ENCODE peak calls at places on chromosomes 3 and 15, in five cellular contexts. B is A549, M is K562, T is HepG2, L is GM12878. S is an unnamed sample.

GRCh38 chr3:127286571-127287140 is 1.2 kb downstream of the PRR20G start:
- DNase-seq in B (no peak), T (no peak), M (no peak), L (no peak), S (no peak)

GRCh38 chr3:72549819-72550581 is 298.2 kb downstream of the SHQ1 start:
- DNase-seq in L (no peak), T (no peak), M (no peak), B (no peak), S (no peak)

GRCh38 chr3:179840985-179841384 is 188.1 kb downstream of the USP13 start:
- DNase-seq in B (peak), M (no peak), L (no peak), T (no peak), S (no peak)

GRCh38 chr3:39724233-39724846 is 85.1 kb upstream of the MYRIP start:
- DNase-seq in M (peak), T (no peak), L (no peak), B (no peak), S (peak)

GRCh38 chr15:71093089-71094024 is 21.9 kb upstream of the THSD4 start:
- DNase-seq in T (no peak), B (peak), M (no peak), L (no peak), S (no peak)

GRCh38 chr15:85980946-85981345 is 98.7 kb upstream of the AGBL1 start:
- DNase-seq in B (no peak), M (no peak), L (no peak), T (no peak), S (no peak)

GRCh38 chr3:133783762-133784161 is 21.9 kb upstream of the SRPRB start:
- DNase-seq in T (no peak), M (peak), L (no peak), B (no peak), S (peak)

GRCh38 chr15:80674245-80674614 is 20.9 kb upstream of the ABHD17C start:
- DNase-seq in L (peak), B (no peak), M (no peak), T (no peak), S (no peak)

GRCh38 chr3:124272611-124273151 is 280.8 kb upstream of the ROPN1 start:
- DNase-seq in L (no peak), T (no peak), M (no peak), B (no peak), S (no peak)

GRCh38 chr15:62456011-62456920 is 291.2 kb upstream of the C2CD4B start:
- DNase-seq in M (no peak), L (no peak), T (no peak), B (no peak), S (no peak)

GRCh38 chr3:168620854-168621253 is 525.1 kb upstream of the GOLIM4 start:
- DNase-seq in B (peak), M (no peak), T (peak), L (no peak), S (peak)

GRCh38 chr15:93359037-93359779 is 270.2 kb upstream of the RGMA start:
- DNase-seq in L (no peak), B (no peak), T (no peak), M (no peak), S (no peak)

GRCh38 chr3:183185696-183186095 is 23.2 kb upstream of the LAMP3 start:
- DNase-seq in T (no peak), M (no peak), L (peak), B (no peak), S (no peak)

GRCh38 chr3:13123765-13124164 is 50.5 kb upstream of the IQSEC1 start:
- DNase-seq in M (no peak), L (no peak), B (no peak), T (no peak), S (no peak)

GRCh38 chr3:181567446-181568075 is 144.2 kb upstream of the SOX2 start:
- DNase-seq in L (no peak), M (no peak), B (no peak), T (no peak), S (no peak)

GRCh38 chr15:58682234-58682633 is 67.3 kb downstream of the ADAM10 start:
- DNase-seq in B (no peak), T (no peak), L (no peak), M (no peak), S (no peak)

GRCh38 chr15:43550527-43551363 is 33.3 kb downstream of the MAP1A start:
- DNase-seq in B (no peak), L (no peak), M (no peak), T (no peak), S (no peak)

GRCh38 chr3:132352556-132353143 is 35.4 kb downstream of the ACP3 start:
- DNase-seq in L (peak), B (peak), T (peak), M (peak), S (peak)

GRCh38 chr3:12750223-12750622 is 8.8 kb downstream of the TMEM40 start:
- DNase-seq in L (no peak), T (peak), B (peak), M (no peak), S (no peak)

GRCh38 chr15:43204016-43204901 is 16.6 kb downstream of the EPB42 start:
- DNase-seq in M (peak), T (peak), B (peak), L (no peak), S (peak)

GRCh38 chr3:61571516-61572336 is 10.4 kb downstream of the PTPRG start:
- DNase-seq in L (no peak), B (no peak), T (no peak), M (no peak), S (peak)

GRCh38 chr3:65996605-65997004 is 42.1 kb downstream of the MAGI1 start:
- DNase-seq in L (no peak), B (no peak), T (no peak), M (no peak), S (peak)

GRCh38 chr15:34214135-34214534 is 4.2 kb upstream of the KATNBL1 start:
- DNase-seq in B (no peak), M (no peak), T (no peak), L (no peak), S (peak)

GRCh38 chr15:51889486-51889885 is 60.0 kb downstream of the TMOD3 start:
- DNase-seq in L (no peak), T (no peak), B (no peak), M (no peak), S (no peak)

GRCh38 chr15:51887887-51888592 is 58.6 kb downstream of the TMOD3 start:
- DNase-seq in L (no peak), T (peak), B (peak), M (no peak), S (no peak)

GRCh38 chr15:51884041-51884440 is 54.6 kb downstream of the TMOD3 start:
- DNase-seq in T (no peak), L (no peak), M (no peak), B (no peak), S (no peak)

GRCh38 chr15:51884517-51885236 is 55.2 kb downstream of the TMOD3 start:
- DNase-seq in B (no peak), T (no peak), M (no peak), L (no peak), S (no peak)

DNA sequence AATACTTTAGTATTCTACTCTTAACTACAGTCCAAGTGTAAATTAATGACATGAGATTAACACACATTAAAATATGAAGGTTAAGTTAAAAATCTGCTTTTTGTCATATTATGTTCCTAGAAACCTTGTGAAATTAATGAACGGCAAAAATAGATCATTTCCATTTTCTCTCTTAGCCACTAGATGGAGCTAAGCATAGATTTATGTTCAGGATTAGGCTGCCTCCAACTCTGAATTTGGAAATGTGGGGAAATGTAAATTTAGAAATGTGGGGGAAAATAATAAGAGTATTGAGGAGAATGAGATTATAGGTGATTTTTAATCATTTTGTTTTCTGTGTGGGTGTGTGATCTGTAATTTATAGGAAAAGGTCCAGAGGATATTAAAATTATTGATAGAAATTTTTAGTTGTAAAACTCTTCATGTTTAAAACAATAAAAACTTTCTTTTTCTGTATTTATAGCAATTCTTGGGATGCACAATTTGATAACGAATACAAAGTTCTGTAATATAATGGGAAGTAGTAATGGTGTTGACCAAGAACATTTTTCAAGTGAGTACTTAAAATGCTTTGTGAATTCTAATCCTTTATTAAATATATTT is 59.2 kb downstream of the TMOD3 start:
- DNase-seq in B (peak), M (peak), T (no peak), L (no peak), S (peak)
- TF ChIP-seq CTCF in B (peak), M (no peak), T (peak), L (peak), S (peak)

GRCh38 chr3:16338124-16338523 is 73.1 kb downstream of the OXNAD1 start:
- DNase-seq in M (no peak), B (no peak), L (peak), T (no peak), S (no peak)
- TF ChIP-seq JUNB in M (no peak), B (no peak), L (no peak), T (no peak), S (no peak)

GRCh38 chr3:174002543-174002942 is 605.0 kb downstream of the NLGN1 start:
- DNase-seq in M (no peak), B (no peak), T (peak), L (no peak), S (peak)
- TF ChIP-seq CTCF in M (no peak), B (no peak), T (no peak), L (no peak), S (peak)

GRCh38 chr3:186651678-186652215 is 11.5 kb downstream of the FETUB start:
- DNase-seq in M (no peak), T (no peak), L (no peak), B (no peak), S (no peak)

GRCh38 chr3:186648851-186649250 is 8.7 kb downstream of the FETUB start:
- DNase-seq in M (no peak), T (no peak), L (no peak), B (no peak), S (no peak)

GRCh38 chr3:186653984-186654383 is 11.8 kb upstream of the HRG start:
- DNase-seq in L (no peak), B (peak), T (peak), M (peak), S (peak)

DNA sequence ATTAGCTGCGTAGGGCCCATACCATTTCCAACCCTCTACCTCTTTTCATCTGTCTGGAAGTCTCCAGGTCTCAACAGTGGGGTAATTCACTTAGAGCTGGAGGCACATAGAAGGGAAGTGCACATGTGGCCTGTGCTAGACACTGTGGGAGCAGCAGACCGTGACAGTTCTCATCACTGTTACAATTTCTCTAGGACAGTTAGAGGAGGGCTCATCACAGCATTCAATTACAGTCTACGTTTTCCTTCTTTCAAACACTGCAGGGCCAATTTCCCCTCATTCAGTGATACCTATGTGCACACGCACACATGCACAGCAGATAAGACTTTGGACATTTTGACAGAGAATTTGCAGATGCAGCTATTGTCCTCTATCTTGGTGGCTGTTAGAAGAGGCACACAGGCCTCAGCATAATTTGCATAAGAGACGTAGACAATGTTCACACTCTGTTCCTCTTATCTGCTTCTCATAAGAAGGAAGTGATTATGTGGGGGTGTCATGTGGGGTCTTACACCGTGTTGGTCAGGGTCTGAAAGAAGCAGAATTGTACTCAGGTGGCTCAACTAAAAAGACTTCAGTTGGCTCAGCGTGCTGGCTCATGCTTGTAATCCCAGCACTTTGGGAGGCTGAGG is 12.6 kb upstream of the HRG start:
- DNase-seq in M (no peak), B (no peak), T (no peak), L (peak), S (no peak)
- TF ChIP-seq JUNB in M (no peak), B (no peak), T (no peak), L (no peak), S (no peak)

DNA sequence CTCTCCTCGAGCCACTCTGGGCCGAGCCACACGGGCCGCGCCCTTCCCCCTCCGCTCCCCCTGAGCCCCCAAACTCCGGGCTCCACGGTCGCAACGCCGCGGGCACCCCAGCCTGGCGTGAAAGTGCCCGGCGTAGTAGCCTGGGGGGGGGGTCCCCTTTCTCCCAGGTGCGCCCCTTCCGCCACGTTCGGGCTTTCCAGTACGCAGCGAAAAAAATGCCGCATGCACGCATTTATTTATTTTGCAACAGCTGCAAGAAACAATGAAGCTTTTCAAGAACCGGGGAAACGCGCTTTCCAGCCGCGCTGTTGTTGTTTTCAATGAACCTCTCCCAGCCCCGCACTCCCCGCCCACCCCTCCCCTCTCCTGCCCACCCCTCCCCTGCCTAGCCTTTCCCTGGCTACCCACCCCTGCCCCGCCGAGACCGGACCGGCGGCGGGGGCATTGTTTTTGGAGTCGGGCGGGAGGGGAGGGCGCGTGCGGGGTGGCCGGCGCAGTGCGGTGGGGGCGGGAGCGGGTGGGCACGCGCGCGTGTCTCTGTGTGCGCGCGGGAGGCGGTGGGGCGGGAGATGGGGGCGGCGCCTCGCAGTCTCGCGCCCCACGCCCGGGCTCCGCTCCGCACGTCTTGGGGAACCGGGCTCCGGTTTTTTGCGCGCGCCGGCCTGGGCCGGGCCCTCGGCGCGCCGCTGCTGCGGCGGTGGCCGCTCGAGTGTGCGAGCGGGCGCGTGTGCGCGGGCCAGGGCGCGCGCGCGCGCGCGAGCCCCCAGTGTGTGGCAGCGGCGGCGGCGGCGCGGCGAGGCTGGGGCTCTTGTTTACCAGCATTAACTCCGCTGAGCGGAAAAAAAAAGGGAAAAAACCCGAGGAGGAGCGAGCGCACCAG is at the start of gene IGF1R:
- DNase-seq in M (peak), T (peak), L (no peak), B (peak), S (peak)
- TF ChIP-seq CTCF in M (no peak), T (no peak), L (no peak), B (peak), S (no peak)

GRCh38 chr15:63497642-63498100 is 6.7 kb upstream of the USP3 start:
- DNase-seq in T (no peak), M (no peak), L (no peak), B (peak), S (no peak)

GRCh38 chr15:63493451-63493850 is 10.9 kb upstream of the USP3 start:
- DNase-seq in M (no peak), L (no peak), B (no peak), T (no peak), S (no peak)

GRCh38 chr15:63494406-63494805 is 10.0 kb upstream of the USP3 start:
- DNase-seq in M (no peak), B (no peak), L (no peak), T (no peak), S (no peak)

GRCh38 chr15:63495343-63495742 is 9.1 kb upstream of the USP3 start:
- DNase-seq in L (no peak), T (no peak), B (no peak), M (no peak), S (no peak)

DNA sequence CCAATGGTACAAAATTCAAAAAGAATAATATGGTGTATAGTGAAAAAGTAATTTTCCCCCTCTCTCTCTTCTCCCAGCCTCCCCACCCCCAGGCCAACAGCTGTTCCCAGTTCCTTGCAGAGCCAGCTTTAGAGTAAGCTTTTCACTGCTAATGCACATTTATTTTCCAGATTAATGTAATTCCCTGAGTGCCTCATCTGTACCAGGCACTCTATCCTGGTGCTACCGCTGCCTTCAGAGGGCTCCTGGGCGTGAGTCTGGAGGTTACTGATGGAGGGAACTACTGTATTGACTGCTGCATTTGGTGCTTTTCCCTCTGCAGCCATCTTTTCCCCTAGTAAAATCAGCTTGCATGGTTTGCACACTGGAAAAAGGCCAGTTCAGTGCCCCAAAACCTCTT is 8.6 kb upstream of the USP3 start:
- DNase-seq in M (no peak), L (no peak), B (no peak), T (no peak), S (no peak)
- TF ChIP-seq JUNB in M (no peak), L (no peak), B (no peak), T (no peak), S (no peak)

GRCh38 chr3:53721187-53721946 is 124.9 kb downstream of the CHDH start:
- DNase-seq in M (no peak), L (no peak), B (no peak), T (no peak), S (peak)
- TF ChIP-seq CTCF in M (no peak), L (no peak), B (no peak), T (no peak), S (peak)

GRCh38 chr3:32238816-32239637 is 547 bp downstream of the CMTM8 start:
- DNase-seq in B (peak), M (no peak), L (no peak), T (no peak), S (peak)
- TF ChIP-seq JUNB in B (no peak), M (no peak), L (no peak), T (no peak), S (no peak)

DNA sequence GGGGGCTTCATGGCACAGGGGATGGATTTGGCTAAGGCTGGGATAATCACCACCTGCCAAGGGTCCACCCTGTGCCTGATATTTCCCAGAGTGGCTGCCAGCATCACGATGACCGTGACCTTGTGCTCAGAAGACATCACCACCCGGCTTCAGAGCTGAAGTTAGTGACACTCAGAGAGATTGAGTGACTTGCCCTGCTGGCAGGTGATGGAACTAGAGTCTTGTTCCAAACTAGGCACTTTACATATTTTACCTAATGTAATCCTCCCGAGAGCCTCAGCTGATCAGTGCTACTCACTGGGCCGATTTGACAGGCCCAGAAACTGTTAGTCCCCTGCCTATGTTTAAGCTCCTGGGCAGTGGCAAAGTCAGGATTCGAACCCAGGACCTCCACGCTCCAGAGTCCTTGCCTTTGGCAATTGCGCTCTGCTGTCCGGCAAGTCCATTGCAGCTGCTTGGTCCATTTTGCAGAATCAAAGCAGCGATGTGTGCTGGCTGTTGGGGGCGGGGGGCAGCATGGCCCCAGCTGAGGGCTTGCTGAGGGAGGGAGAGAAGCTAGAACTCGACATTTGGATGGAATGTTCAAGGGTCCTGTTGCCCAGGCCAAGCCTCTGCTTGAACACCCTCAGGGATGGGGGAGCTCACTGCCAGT is 74.8 kb upstream of the GATA2 start:
- DNase-seq in M (no peak), T (no peak), B (no peak), L (no peak), S (peak)
- TF ChIP-seq CTCF in M (peak), T (no peak), B (no peak), L (no peak), S (no peak)

GRCh38 chr15:78772738-78773137 is 38.5 kb downstream of the ADAMTS7 start:
- DNase-seq in B (no peak), M (no peak), T (no peak), L (no peak), S (no peak)
- TF ChIP-seq JUNB in B (no peak), M (no peak), T (no peak), L (no peak), S (no peak)